ENCODE peak calls at places on chromosomes 13 and 19, in six cellular contexts. One of them, this sample, is unnamed. For H3K4me1, the result is how much of the 10 kb centered on the place peaks cover.

GRCh38 chr19:7349961-7350711 is 1.4 kb downstream of the ARHGEF18 start:
- DNase-seq in tibial nerve: no peak
- DNase-seq in body of pancreas: no peak
- DNase-seq in breast epithelium: no peak
- DNase-seq in transverse colon: peak
- DNase-seq in stomach: no peak
- DNase-seq in this sample: no peak

GRCh38 chr19:16509141-16510061 is 13.2 kb downstream of the C19orf44 start:
- DNase-seq in tibial nerve: peak
- DNase-seq in body of pancreas: no peak
- DNase-seq in breast epithelium: no peak
- DNase-seq in transverse colon: no peak
- DNase-seq in stomach: no peak
- DNase-seq in this sample: no peak

GRCh38 chr19:49157445-49158224 is at the start of gene TRPM4:
- DNase-seq in tibial nerve: peak
- DNase-seq in body of pancreas: peak
- DNase-seq in breast epithelium: peak
- DNase-seq in transverse colon: peak
- DNase-seq in stomach: peak
- DNase-seq in this sample: peak

GRCh38 chr13:39035204-39035603 is 2.7 kb downstream of the PROSER1 start:
- DNase-seq in tibial nerve: no peak
- DNase-seq in body of pancreas: no peak
- DNase-seq in breast epithelium: no peak
- DNase-seq in transverse colon: no peak
- DNase-seq in stomach: no peak
- DNase-seq in this sample: no peak

GRCh38 chr13:33642374-33643065 is 175.4 kb upstream of the RFC3 start:
- DNase-seq in tibial nerve: peak
- DNase-seq in body of pancreas: peak
- DNase-seq in breast epithelium: no peak
- DNase-seq in transverse colon: peak
- DNase-seq in stomach: no peak
- DNase-seq in this sample: peak

GRCh38 chr13:46180393-46180792 is 1.6 kb downstream of the LCP1 start:
- DNase-seq in tibial nerve: no peak
- DNase-seq in body of pancreas: no peak
- DNase-seq in breast epithelium: no peak
- DNase-seq in transverse colon: no peak
- DNase-seq in stomach: no peak
- DNase-seq in this sample: no peak

GRCh38 chr19:48419158-48419920 is 25.9 kb downstream of the GRIN2D start:
- DNase-seq in tibial nerve: no peak
- DNase-seq in body of pancreas: peak
- DNase-seq in breast epithelium: no peak
- DNase-seq in transverse colon: peak
- DNase-seq in stomach: peak
- DNase-seq in this sample: peak

GRCh38 chr19:53246498-53246897 is 8.2 kb downstream of the ZNF677 start:
- DNase-seq in tibial nerve: no peak
- DNase-seq in body of pancreas: no peak
- DNase-seq in breast epithelium: no peak
- DNase-seq in transverse colon: no peak
- DNase-seq in stomach: no peak
- DNase-seq in this sample: no peak

GRCh38 chr19:49689133-49690072 is at the start of gene ADM5:
- DNase-seq in tibial nerve: no peak
- DNase-seq in body of pancreas: peak
- DNase-seq in breast epithelium: peak
- DNase-seq in transverse colon: peak
- DNase-seq in stomach: peak
- DNase-seq in this sample: peak

GRCh38 chr13:110425444-110425780 is 118.3 kb downstream of the COL4A2 start:
- DNase-seq in tibial nerve: no peak
- DNase-seq in body of pancreas: no peak
- DNase-seq in breast epithelium: no peak
- DNase-seq in transverse colon: no peak
- DNase-seq in stomach: no peak
- DNase-seq in this sample: no peak

GRCh38 chr13:40271931-40272775 is 394.3 kb downstream of the FOXO1 start:
- DNase-seq in tibial nerve: peak
- DNase-seq in body of pancreas: peak
- DNase-seq in breast epithelium: peak
- DNase-seq in transverse colon: peak
- DNase-seq in stomach: peak
- DNase-seq in this sample: no peak

GRCh38 chr19:42595550-42596172 is 937 bp upstream of the CEACAM8 start:
- DNase-seq in tibial nerve: no peak
- DNase-seq in body of pancreas: no peak
- DNase-seq in breast epithelium: no peak
- DNase-seq in transverse colon: no peak
- DNase-seq in stomach: no peak
- DNase-seq in this sample: no peak

GRCh38 chr13:114110091-114110829 is 22.2 kb downstream of the RASA3 start:
- DNase-seq in tibial nerve: peak
- DNase-seq in body of pancreas: peak
- DNase-seq in breast epithelium: peak
- DNase-seq in transverse colon: peak
- DNase-seq in stomach: peak
- DNase-seq in this sample: peak

GRCh38 chr19:45676851-45677263 is 8.8 kb downstream of the GIPR start:
- DNase-seq in tibial nerve: no peak
- DNase-seq in body of pancreas: peak
- DNase-seq in breast epithelium: no peak
- DNase-seq in transverse colon: peak
- DNase-seq in stomach: peak
- DNase-seq in this sample: peak

GRCh38 chr13:41306271-41307150 is 4.6 kb upstream of the NAA16 start:
- DNase-seq in tibial nerve: no peak
- DNase-seq in body of pancreas: peak
- DNase-seq in breast epithelium: no peak
- DNase-seq in transverse colon: no peak
- DNase-seq in stomach: no peak
- DNase-seq in this sample: no peak

GRCh38 chr13:87295636-87296035 is 375.5 kb upstream of the SLITRK5 start:
- DNase-seq in tibial nerve: no peak
- DNase-seq in body of pancreas: no peak
- DNase-seq in breast epithelium: no peak
- DNase-seq in transverse colon: no peak
- DNase-seq in stomach: no peak
- DNase-seq in this sample: no peak

GRCh38 chr19:7575426-7576040 is 20.1 kb upstream of the CAMSAP3 start:
- DNase-seq in tibial nerve: no peak
- DNase-seq in body of pancreas: peak
- DNase-seq in breast epithelium: no peak
- DNase-seq in transverse colon: no peak
- DNase-seq in stomach: no peak
- DNase-seq in this sample: no peak

GRCh38 chr13:43573361-43573740 is 213.4 kb downstream of the ENOX1 start:
- DNase-seq in tibial nerve: no peak
- DNase-seq in body of pancreas: no peak
- DNase-seq in breast epithelium: no peak
- DNase-seq in transverse colon: no peak
- DNase-seq in stomach: no peak
- DNase-seq in this sample: no peak

DNA sequence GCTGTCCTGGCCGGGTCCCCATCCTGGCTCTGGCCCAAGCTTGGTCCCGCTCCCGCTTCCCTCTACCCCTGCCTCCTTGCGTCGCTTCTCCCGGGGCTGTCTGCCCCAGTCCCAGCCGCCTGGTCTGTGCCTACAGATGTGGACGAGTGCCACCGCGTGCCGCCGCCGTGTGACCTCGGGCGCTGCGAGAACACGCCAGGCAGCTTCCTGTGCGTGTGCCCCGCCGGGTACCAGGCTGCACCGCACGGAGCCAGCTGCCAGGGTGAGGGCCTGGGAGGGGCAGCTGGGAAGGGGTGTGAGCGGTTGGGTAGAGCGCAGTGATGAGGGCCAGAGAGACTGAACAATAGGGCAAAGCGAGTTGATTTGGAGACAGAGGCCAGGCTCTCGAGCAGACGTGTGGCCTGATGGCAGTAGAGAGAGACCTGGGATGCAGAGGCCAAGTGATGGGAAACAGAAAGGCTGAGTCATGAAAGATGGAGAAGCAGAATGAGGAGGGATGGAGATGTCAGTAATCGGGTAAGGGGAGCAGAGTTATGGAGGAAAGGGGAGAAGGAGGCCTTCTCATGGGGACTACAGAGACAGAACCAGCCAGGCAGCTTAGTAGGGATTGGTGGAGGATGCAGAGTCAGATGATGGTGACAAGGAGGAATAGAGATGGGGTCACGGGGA is 9.4 kb downstream of the LTBP4 start:
- DNase-seq in tibial nerve: no peak
- DNase-seq in body of pancreas: peak
- DNase-seq in breast epithelium: peak
- DNase-seq in transverse colon: peak
- DNase-seq in stomach: peak
- DNase-seq in this sample: no peak
- H3K4me1 ChIP-seq in tibial nerve: under half
- H3K4me1 ChIP-seq in body of pancreas: under half
- H3K4me1 ChIP-seq in breast epithelium: under half
- H3K4me1 ChIP-seq in transverse colon: under half
- H3K4me1 ChIP-seq in stomach: half or more
- H3K4me1 ChIP-seq in this sample: under half

DNA sequence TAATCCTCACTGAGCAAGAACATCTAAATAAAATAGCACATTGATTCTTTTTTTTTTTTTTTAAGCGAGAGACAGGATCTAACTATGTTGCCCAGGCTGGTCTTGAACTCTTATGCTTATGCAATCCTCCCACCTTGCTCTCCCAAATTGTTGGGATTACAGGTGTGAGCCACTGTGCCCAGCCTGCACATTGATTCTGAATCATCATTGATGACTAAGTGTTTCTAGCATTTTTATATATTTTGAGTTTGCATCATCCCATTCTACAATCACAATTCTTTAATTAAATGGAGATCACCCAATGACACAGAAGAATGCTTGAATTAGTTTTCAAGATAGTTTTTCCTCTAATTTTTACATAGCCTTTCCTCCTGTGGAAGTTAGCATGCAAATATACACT is 354.1 kb downstream of the KLF5 start:
- DNase-seq in tibial nerve: no peak
- DNase-seq in body of pancreas: no peak
- DNase-seq in breast epithelium: no peak
- DNase-seq in transverse colon: no peak
- DNase-seq in stomach: no peak
- DNase-seq in this sample: no peak
- TF ChIP-seq POLR2A in tibial nerve: no peak
- TF ChIP-seq POLR2A in body of pancreas: no peak
- TF ChIP-seq POLR2A in breast epithelium: no peak
- TF ChIP-seq POLR2A in transverse colon: no peak
- TF ChIP-seq POLR2A in stomach: no peak
- TF ChIP-seq POLR2A in this sample: no peak

GRCh38 chr13:106348032-106348431 is 187.4 kb downstream of the EFNB2 start:
- DNase-seq in tibial nerve: no peak
- DNase-seq in body of pancreas: no peak
- DNase-seq in breast epithelium: no peak
- DNase-seq in transverse colon: no peak
- DNase-seq in stomach: no peak
- DNase-seq in this sample: no peak

GRCh38 chr13:106350208-106350607 is 185.3 kb downstream of the EFNB2 start:
- DNase-seq in tibial nerve: no peak
- DNase-seq in body of pancreas: no peak
- DNase-seq in breast epithelium: no peak
- DNase-seq in transverse colon: peak
- DNase-seq in stomach: peak
- DNase-seq in this sample: no peak

GRCh38 chr13:106344318-106344717 is 191.1 kb downstream of the EFNB2 start:
- DNase-seq in tibial nerve: no peak
- DNase-seq in body of pancreas: no peak
- DNase-seq in breast epithelium: no peak
- DNase-seq in transverse colon: no peak
- DNase-seq in stomach: no peak
- DNase-seq in this sample: no peak

GRCh38 chr13:106352850-106353249 is 182.6 kb downstream of the EFNB2 start:
- DNase-seq in tibial nerve: no peak
- DNase-seq in body of pancreas: no peak
- DNase-seq in breast epithelium: no peak
- DNase-seq in transverse colon: no peak
- DNase-seq in stomach: no peak
- DNase-seq in this sample: no peak

DNA sequence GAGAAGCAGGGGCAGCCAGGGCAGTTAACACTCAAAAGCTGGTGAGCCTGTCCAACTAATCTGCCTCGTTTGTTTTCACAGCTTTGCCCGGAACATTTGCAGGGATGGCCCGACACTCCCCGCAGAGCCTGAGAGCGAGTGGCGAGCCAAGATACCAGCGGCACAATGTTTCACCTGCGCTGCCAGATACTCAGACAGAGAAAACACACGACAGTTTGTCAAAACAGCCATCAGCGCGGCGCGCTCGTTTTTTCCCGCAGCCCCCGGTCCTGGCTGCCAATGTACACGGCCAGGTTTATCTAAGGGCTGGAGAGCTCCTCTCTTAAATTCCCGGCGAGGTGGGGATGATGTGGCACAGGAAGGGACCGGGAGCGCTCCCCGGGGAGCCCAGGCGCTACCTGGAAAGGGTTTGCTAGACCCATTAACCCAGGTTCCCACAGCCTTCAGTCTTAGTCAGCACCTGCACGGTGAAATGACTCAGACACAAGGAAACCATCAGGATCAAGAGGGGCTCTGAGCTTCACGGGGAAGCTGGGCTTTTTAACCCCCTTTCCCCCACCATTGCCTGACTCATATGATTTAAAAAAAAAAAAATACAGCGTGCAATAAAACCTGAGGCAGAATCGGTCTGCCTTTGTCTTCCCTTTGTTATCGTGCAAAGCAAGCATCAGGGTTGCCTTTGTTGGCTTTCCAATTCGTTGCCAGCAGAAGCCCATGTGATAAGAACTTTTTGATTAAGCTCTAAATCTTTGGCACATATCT is 186.2 kb downstream of the EFNB2 start:
- DNase-seq in tibial nerve: no peak
- DNase-seq in body of pancreas: no peak
- DNase-seq in breast epithelium: no peak
- DNase-seq in transverse colon: peak
- DNase-seq in stomach: peak
- DNase-seq in this sample: no peak
- H3K4me3 ChIP-seq in tibial nerve: peak
- H3K4me3 ChIP-seq in body of pancreas: no peak
- H3K4me3 ChIP-seq in breast epithelium: no peak
- H3K4me3 ChIP-seq in transverse colon: peak
- H3K4me3 ChIP-seq in stomach: peak
- H3K4me3 ChIP-seq in this sample: no peak

DNA sequence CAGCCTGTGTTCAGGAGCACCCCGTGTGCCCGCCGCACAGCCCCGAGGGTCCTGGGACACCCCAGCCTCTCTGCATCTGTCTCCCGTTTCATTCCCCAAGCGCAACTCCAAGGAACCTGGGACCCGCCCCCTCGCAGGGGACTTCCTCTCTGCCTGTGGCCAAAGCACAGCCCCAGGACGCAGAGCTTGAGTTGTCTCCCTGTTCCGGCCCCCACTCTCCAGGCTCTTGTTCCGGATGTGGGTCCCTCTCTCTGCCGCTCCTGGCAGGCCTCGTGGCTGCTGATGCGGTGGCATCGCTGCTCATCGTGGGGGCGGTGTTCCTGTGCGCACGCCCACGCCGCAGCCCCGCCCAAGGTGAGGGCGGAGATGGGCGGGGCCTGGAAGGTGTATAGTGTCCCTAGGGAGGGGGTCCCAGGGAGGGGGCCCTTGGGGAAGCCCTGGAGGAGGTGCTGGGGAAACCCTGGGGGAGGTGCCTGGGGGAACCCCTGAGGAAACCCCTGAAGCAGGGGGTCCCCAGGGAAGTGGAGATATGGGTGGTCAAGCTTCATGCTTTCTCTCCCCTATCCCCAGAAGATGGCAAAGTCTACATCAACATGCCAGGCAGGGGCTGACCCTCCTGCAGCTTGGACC is 1.3 kb downstream of the HCST start:
- DNase-seq in tibial nerve: peak
- DNase-seq in body of pancreas: peak
- DNase-seq in breast epithelium: no peak
- DNase-seq in transverse colon: peak
- DNase-seq in stomach: peak
- DNase-seq in this sample: peak
- H3K4me1 ChIP-seq in tibial nerve: under half
- H3K4me1 ChIP-seq in body of pancreas: under half
- H3K4me1 ChIP-seq in breast epithelium: under half
- H3K4me1 ChIP-seq in transverse colon: under half
- H3K4me1 ChIP-seq in stomach: under half
- H3K4me1 ChIP-seq in this sample: under half

This sample was measured in right lobe of liver.